ENCODE peak calls at places on chromosomes 4 and X, in nine cellular contexts. R is A172, S is NCI-H187 treated with DMSO at 0.1 percent for 48 hours, U is NCI-H2029 treated with DMSO at 0.1 percent for 48 hours, Q is mammary epithelial cell, W is suprapubic skin, D is HT1080, I is heart right ventricle, N is AG10803. A is an unnamed sample.

GRCh38 chr4:1592179-1593037 is 91.7 kb downstream of the FAM53A start:
- DNase-seq in N (no peak), S (no peak), U (no peak), W (peak), R (no peak), D (no peak), I (no peak), Q (no peak), A (no peak)

GRCh38 chrX:21802054-21802660 is 37.3 kb upstream of the MBTPS2 start:
- DNase-seq in I (no peak), R (no peak), U (no peak), N (no peak), D (no peak), Q (no peak), S (no peak), W (no peak), A (no peak)

GRCh38 chr4:914531-914930 is 17.6 kb downstream of the GAK start:
- DNase-seq in U (no peak), S (no peak), R (no peak), Q (no peak), I (no peak), D (no peak), N (no peak), W (no peak), A (no peak)

GRCh38 chr4:183758006-183758734 is 99.1 kb downstream of the TRAPPC11 start:
- DNase-seq in W (no peak), D (no peak), R (no peak), S (no peak), I (peak), U (no peak), N (no peak), Q (no peak), A (no peak)

GRCh38 chr4:53518807-53519206 is 72.5 kb downstream of the LNX1 start:
- DNase-seq in U (no peak), Q (no peak), D (no peak), I (no peak), W (no peak), R (no peak), S (no peak), N (no peak), A (no peak)

GRCh38 chr4:20252656-20253271 is 1.1 kb downstream of the SLIT2 start:
- DNase-seq in I (peak), Q (no peak), U (no peak), D (no peak), N (peak), R (no peak), W (peak), S (no peak), A (peak)

GRCh38 chr4:1399508-1400190 is 6.6 kb downstream of the NKX1-1 start:
- DNase-seq in S (no peak), R (no peak), U (no peak), Q (no peak), W (no peak), N (no peak), I (no peak), D (peak), A (no peak)

GRCh38 chr4:76016383-76016782 is 6.9 kb downstream of the CXCL10 start:
- DNase-seq in W (no peak), N (no peak), S (no peak), D (peak), U (no peak), Q (peak), I (no peak), R (no peak), A (no peak)

GRCh38 chr4:22179124-22179874 is 230.7 kb upstream of the KCNIP4 start:
- DNase-seq in I (no peak), D (peak), S (no peak), N (peak), Q (peak), R (peak), W (no peak), U (no peak), A (peak)

GRCh38 chr4:107665001-107665400 is 55.0 kb downstream of the PAPSS1 start:
- DNase-seq in N (peak), U (no peak), D (no peak), W (no peak), S (no peak), I (no peak), Q (no peak), R (no peak), A (peak)

GRCh38 chrX:150063138-150063518 is 124.8 kb upstream of the EOLA2 start:
- DNase-seq in U (no peak), W (no peak), S (no peak), I (no peak), R (no peak), Q (no peak), N (no peak), D (no peak), A (no peak)

GRCh38 chrX:40097492-40098263 is at the start of gene BCOR:
- DNase-seq in N (peak), Q (peak), U (no peak), S (no peak), I (peak), W (no peak), R (no peak), D (peak), A (peak)

GRCh38 chr4:26215725-26216124 is 105.1 kb upstream of the RBPJ start:
- DNase-seq in S (no peak), R (no peak), N (no peak), U (no peak), I (no peak), Q (no peak), D (no peak), W (no peak), A (no peak)

GRCh38 chr4:39365931-39366771 is at the start of gene RFC1:
- DNase-seq in S (peak), Q (peak), I (peak), N (peak), D (peak), U (no peak), W (peak), R (peak), A (peak)

GRCh38 chr4:153517159-153517558 is 51.0 kb downstream of the TMEM131L start:
- DNase-seq in I (no peak), U (no peak), Q (peak), D (no peak), W (no peak), S (no peak), N (no peak), R (no peak), A (no peak)

GRCh38 chrX:119759333-119759766 is 962 bp downstream of the SOWAHD start:
- DNase-seq in Q (no peak), W (no peak), N (no peak), I (no peak), U (no peak), R (no peak), S (no peak), D (no peak), A (no peak)

GRCh38 chrX:80285131-80285773 is 135.0 kb upstream of the TENT5D start:
- DNase-seq in D (no peak), W (no peak), Q (peak), I (no peak), S (no peak), R (no peak), N (peak), U (no peak), A (peak)

GRCh38 chr4:141465151-141465550 is 171.2 kb upstream of the IL15 start:
- DNase-seq in S (no peak), D (no peak), I (no peak), N (peak), U (no peak), W (no peak), Q (no peak), R (no peak), A (no peak)

GRCh38 chr4:152454398-152455011 is 81.4 kb downstream of the FBXW7 start:
- DNase-seq in I (no peak), Q (peak), W (no peak), S (no peak), D (peak), U (peak), N (peak), R (peak), A (peak)

GRCh38 chr4:88630756-88631155 is 38.5 kb downstream of the HERC3 start:
- DNase-seq in U (no peak), D (peak), I (no peak), R (peak), N (peak), S (no peak), W (no peak), Q (peak), A (peak)

GRCh38 chr4:24730256-24731001 is 64.9 kb upstream of the SOD3 start:
- DNase-seq in W (peak), D (peak), N (peak), U (no peak), I (peak), Q (no peak), S (peak), R (no peak), A (peak)

GRCh38 chrX:56618250-56618649 is 54.8 kb downstream of the UBQLN2 start:
- DNase-seq in R (no peak), U (no peak), Q (no peak), W (no peak), D (no peak), I (no peak), N (no peak), S (no peak), A (no peak)

GRCh38 chr4:54959656-54960055 is 165.7 kb downstream of the KDR start:
- DNase-seq in S (no peak), Q (no peak), W (no peak), U (no peak), R (peak), I (no peak), N (peak), D (no peak), A (no peak)

GRCh38 chr4:122152699-122153328 is 683 bp downstream of the BLTP1 start:
- DNase-seq in S (no peak), I (peak), R (peak), U (no peak), D (peak), Q (peak), W (peak), N (peak), A (peak)

GRCh38 chrX:20668550-20668949 is 401.8 kb upstream of the RPS6KA3 start:
- DNase-seq in N (no peak), U (no peak), S (no peak), R (no peak), D (no peak), Q (no peak), W (no peak), I (no peak), A (no peak)

GRCh38 chr4:186948361-186949291 is 225.0 kb upstream of the FAT1 start:
- DNase-seq in D (peak), W (no peak), Q (no peak), N (peak), I (peak), U (no peak), S (no peak), R (peak), A (peak)

GRCh38 chr4:4417886-4418285 is 31.0 kb downstream of the NSG1 start:
- DNase-seq in I (no peak), Q (no peak), S (no peak), R (no peak), W (no peak), U (no peak), N (no peak), D (no peak), A (no peak)

GRCh38 chr4:8052160-8052691 is 106.4 kb downstream of the ABLIM2 start:
- DNase-seq in W (no peak), Q (no peak), I (no peak), R (no peak), D (no peak), S (no peak), N (no peak), U (no peak), A (no peak)

GRCh38 chrX:10166248-10166716 is 9.5 kb downstream of the CLCN4 start:
- DNase-seq in Q (no peak), S (no peak), N (no peak), D (no peak), W (no peak), I (no peak), U (no peak), R (no peak), A (no peak)

GRCh38 chr4:7189475-7190277 is 2.7 kb upstream of the SORCS2 start:
- DNase-seq in I (no peak), R (no peak), N (no peak), S (no peak), D (no peak), W (peak), Q (no peak), U (no peak), A (no peak)

GRCh38 chr4:123553733-123554132 is 157.1 kb downstream of the SPRY1 start:
- DNase-seq in R (no peak), S (no peak), U (no peak), Q (no peak), D (no peak), I (no peak), W (no peak), N (no peak), A (no peak)

GRCh38 chrX:72475952-72476668 is 96.5 kb downstream of the HDAC8 start:
- DNase-seq in D (peak), S (no peak), W (no peak), R (peak), I (no peak), Q (peak), N (no peak), U (no peak), A (no peak)